ENCODE peak calls at places on chromosomes 12 and 14, in ten cellular contexts. X is NCI-H1092; W is cardiac fibroblast; R is T-helper 2 cell; Q is activated naive CD8-positive, alpha-beta T cell treated with anti-CD3 and anti-CD28 coated beads, Interleukin-2, amount 50 U/mL, for 16 hours; K is AG04450; E is WERI-Rb-1; P is substantia nigra; D is ovary; V is NT2/D1. C is an unnamed sample.

GRCh38 chr12:28497889-28498411 is 307.7 kb downstream of the CCDC91 start:
- DNase-seq in R (peak), P (no peak), V (no peak), E (no peak), W (peak), Q (no peak), D (no peak), X (no peak), K (no peak), C (no peak)

GRCh38 chr12:99619389-99620158 is 28.0 kb upstream of the GARIN6 start:
- DNase-seq in P (no peak), W (peak), D (no peak), Q (no peak), X (no peak), V (peak), R (peak), K (peak), E (peak), C (peak)

GRCh38 chr12:78697817-78698415 is 166.7 kb upstream of the SYT1 start:
- DNase-seq in V (no peak), R (no peak), D (no peak), Q (no peak), W (peak), P (no peak), E (no peak), K (no peak), X (no peak), C (no peak)

GRCh38 chr14:34713681-34714319 is 593 bp downstream of the CFL2 start:
- DNase-seq in Q (peak), K (no peak), E (no peak), R (peak), D (no peak), X (no peak), V (no peak), W (peak), P (no peak), C (no peak)

GRCh38 chr14:90658541-90658967 is 157.7 kb downstream of the TTC7B start:
- DNase-seq in W (peak), E (no peak), Q (no peak), X (no peak), P (no peak), R (peak), K (no peak), D (no peak), V (no peak), C (no peak)

GRCh38 chr12:50505945-50506344 is 1.2 kb downstream of the DIP2B start:
- DNase-seq in P (peak), W (peak), Q (no peak), R (peak), K (no peak), V (no peak), X (no peak), E (no peak), D (no peak), C (no peak)

GRCh38 chr14:55245657-55246268 is 25.5 kb upstream of the FBXO34 start:
- DNase-seq in K (no peak), E (no peak), Q (no peak), P (no peak), X (no peak), D (no peak), V (no peak), W (peak), R (peak), C (peak)

GRCh38 chr14:87233266-87233665 is 759.7 kb downstream of the GALC start:
- DNase-seq in X (no peak), P (no peak), V (no peak), W (no peak), Q (no peak), E (no peak), R (no peak), D (no peak), K (no peak), C (no peak)

GRCh38 chr12:131905081-131905639 is 10.7 kb downstream of the ULK1 start:
- DNase-seq in E (no peak), R (no peak), X (no peak), W (no peak), V (no peak), Q (no peak), P (no peak), K (no peak), D (no peak), C (no peak)

GRCh38 chr12:116263844-116264243 is 13.6 kb downstream of the MED13L start:
- DNase-seq in R (no peak), P (no peak), V (no peak), E (no peak), W (no peak), Q (no peak), X (no peak), K (no peak), D (no peak), C (no peak)

GRCh38 chr12:10562306-10562933 is 51.0 kb downstream of the MAGOHB start:
- DNase-seq in Q (no peak), P (no peak), E (no peak), K (no peak), V (peak), W (peak), R (peak), D (no peak), X (no peak), C (no peak)

GRCh38 chr14:29271669-29272068 is 505.1 kb downstream of the FOXG1 start:
- DNase-seq in P (no peak), W (no peak), Q (no peak), K (no peak), E (no peak), V (no peak), X (no peak), D (no peak), R (no peak), C (no peak)

GRCh38 chr12:108570743-108571603 is 8.6 kb downstream of the ISCU start:
- DNase-seq in Q (no peak), P (no peak), X (no peak), W (peak), R (peak), K (no peak), D (no peak), E (no peak), V (no peak), C (no peak)

GRCh38 chr14:68807987-68808386 is 15.1 kb upstream of the ZFP36L1 start:
- DNase-seq in D (no peak), W (no peak), K (no peak), P (no peak), R (no peak), E (no peak), Q (no peak), V (no peak), X (no peak), C (no peak)

GRCh38 chr12:123050331-123050809 is 69.9 kb downstream of the ARL6IP4 start:
- DNase-seq in K (no peak), W (peak), Q (no peak), V (no peak), D (no peak), R (no peak), X (no peak), P (no peak), E (no peak), C (no peak)

C was measured in GM12891.